ENCODE peak calls at places on chromosomes 12 and 14, in ten cellular contexts. S is ELR; P is right lobe of liver; R is GDM1; X is activated effector memory CD4-positive, alpha-beta T cell treated with anti-CD3 and anti-CD28 coated beads, Interleukin-2, amount 50 U/mL, for 16 hours; F is NCI-H526 treated with DMSO at 0.1 percent for 48 hours; G is stimulated activated CD4-positive, alpha-beta T cell treated with anti-CD3 and anti-CD28 coated beads, Interleukin-1b, Interleukin-23, amount 100 ng/mL, for 4 hours; Z is uterus; J is omental fat pad; D is NCI-H1417. B is an unnamed sample.

GRCh38 chr12:83008703-83009102 is 322.0 kb downstream of the TMTC2 start:
- DNase-seq in Z (no peak), G (no peak), R (no peak), D (no peak), F (no peak), P (no peak), S (no peak), X (no peak), J (no peak), B (no peak)

GRCh38 chr12:65649126-65649525 is 175.2 kb upstream of the HMGA2 start:
- DNase-seq in S (peak), R (no peak), X (no peak), P (no peak), G (no peak), F (no peak), Z (no peak), D (no peak), J (no peak), B (no peak)

GRCh38 chr12:113061061-113061694 is 4.6 kb downstream of the DTX1 start:
- DNase-seq in X (no peak), R (no peak), S (no peak), F (no peak), Z (no peak), P (no peak), D (no peak), G (no peak), J (no peak), B (peak)

GRCh38 chr12:779745-780734 is 27.7 kb downstream of the WNK1 start:
- DNase-seq in S (peak), J (no peak), R (no peak), X (no peak), F (no peak), G (no peak), P (no peak), Z (no peak), D (peak), B (no peak)

GRCh38 chr12:87217486-87217885 is 811.7 kb downstream of the C12orf50 start:
- DNase-seq in J (no peak), F (no peak), S (peak), X (no peak), Z (no peak), D (no peak), G (no peak), P (no peak), R (no peak), B (no peak)

GRCh38 chr12:45216983-45217485 is 1.1 kb downstream of the ANO6 start:
- DNase-seq in S (no peak), G (no peak), J (no peak), R (no peak), D (no peak), Z (no peak), F (no peak), P (no peak), X (no peak), B (no peak)

GRCh38 chr12:97716356-97716755 is 253.8 kb downstream of the RMST start:
- DNase-seq in Z (no peak), J (no peak), R (no peak), F (no peak), S (peak), G (no peak), P (no peak), D (no peak), X (no peak), B (no peak)

GRCh38 chr12:56451147-56451546 is 1.9 kb upstream of the TIMELESS start:
- DNase-seq in R (no peak), F (no peak), D (no peak), G (no peak), S (no peak), P (no peak), Z (no peak), J (no peak), X (peak), B (no peak)

GRCh38 chr12:69388371-69388770 is 28.8 kb downstream of the YEATS4 start:
- DNase-seq in R (no peak), D (no peak), P (no peak), F (no peak), Z (no peak), J (no peak), S (peak), G (no peak), X (no peak), B (no peak)

GRCh38 chr12:51798507-51798906 is 50.0 kb downstream of the FIGNL2 start:
- DNase-seq in X (no peak), R (no peak), S (peak), P (no peak), D (no peak), G (no peak), J (no peak), F (no peak), Z (no peak), B (no peak)

GRCh38 chr14:90900712-90901111 is 84.5 kb upstream of the TTC7B start:
- DNase-seq in G (no peak), X (no peak), D (no peak), R (no peak), F (no peak), J (no peak), Z (no peak), S (peak), P (no peak), B (no peak)

GRCh38 chr14:100907240-100907639 is 3.7 kb upstream of the RTL1 start:
- DNase-seq in J (no peak), P (no peak), Z (no peak), X (no peak), S (no peak), D (no peak), F (no peak), R (no peak), G (no peak), B (no peak)

B was measured in NCI-H774.